ENCODE peak calls at places on chromosome 9, in nine cellular contexts. B is GM04504, H is NCI-H1092 treated with DMSO at 0.1 percent for 48 hours, E is GM03348, O is aorta, U is foreskin fibroblast, D is fibroblast of pulmonary artery, Z is NCI-H1930, V is neural crest cell. N is an unnamed sample.

GRCh38 chr9:2354216-2354615 is 267.4 kb upstream of the VLDLR start:
- DNase-seq in H (no peak), U (no peak), V (no peak), E (no peak), D (no peak), B (no peak), Z (no peak), O (no peak), N (no peak)

GRCh38 chr9:87475463-87475862 is 22.2 kb upstream of the DAPK1 start:
- DNase-seq in U (no peak), B (no peak), O (no peak), D (no peak), Z (no peak), E (no peak), V (no peak), H (no peak), N (no peak)

GRCh38 chr9:127815512-127816361 is 13.1 kb downstream of the FPGS start:
- DNase-seq in U (no peak), D (no peak), O (no peak), B (no peak), H (no peak), E (no peak), V (no peak), Z (no peak), N (no peak)

GRCh38 chr9:111405701-111406100 is 75.7 kb upstream of the OR2K2 start:
- DNase-seq in H (no peak), O (no peak), B (no peak), D (no peak), U (no peak), Z (no peak), E (no peak), V (no peak), N (no peak)

GRCh38 chr9:77166193-77166592 is 11.1 kb upstream of the VPS13A start:
- DNase-seq in U (no peak), V (no peak), D (no peak), E (no peak), B (no peak), Z (no peak), O (no peak), H (peak), N (no peak)

GRCh38 chr9:127822108-127822507 is 19.4 kb downstream of the FPGS start:
- DNase-seq in U (no peak), D (no peak), E (no peak), B (no peak), H (no peak), V (no peak), Z (no peak), O (no peak), N (no peak)

GRCh38 chr9:124749284-124749683 is 21.8 kb downstream of the NR6A1 start:
- DNase-seq in U (no peak), B (no peak), V (no peak), D (no peak), Z (no peak), E (no peak), O (no peak), H (no peak), N (no peak)

GRCh38 chr9:23194281-23194680 is 631.8 kb downstream of the ELAVL2 start:
- DNase-seq in H (no peak), Z (no peak), V (no peak), D (no peak), O (no peak), B (no peak), U (no peak), E (no peak), N (no peak)

GRCh38 chr9:76400534-76401096 is 6.4 kb upstream of the RFK start:
- DNase-seq in E (no peak), U (no peak), D (no peak), V (no peak), O (no peak), H (no peak), Z (no peak), B (no peak), N (peak)

GRCh38 chr9:97413462-97413861 is 1.6 kb downstream of the TDRD7 start:
- DNase-seq in H (no peak), U (no peak), O (no peak), V (no peak), D (no peak), B (no peak), Z (no peak), E (no peak), N (no peak)

GRCh38 chr9:97386733-97387503 is 25.0 kb upstream of the TDRD7 start:
- DNase-seq in O (peak), Z (peak), V (peak), D (peak), E (peak), H (peak), U (peak), B (peak), N (peak)

GRCh38 chr9:127838375-127839078 is 15.9 kb downstream of the ENG start:
- DNase-seq in Z (no peak), E (peak), D (peak), B (peak), V (peak), H (no peak), O (peak), U (peak), N (peak)

GRCh38 chr9:14066032-14066431 is 247.9 kb downstream of the NFIB start:
- DNase-seq in D (no peak), E (no peak), Z (no peak), O (no peak), H (no peak), V (no peak), U (no peak), B (no peak), N (no peak)

GRCh38 chr9:108618906-108619550 is 236.8 kb downstream of the ACTL7B start:
- DNase-seq in O (no peak), Z (no peak), B (no peak), H (no peak), U (no peak), D (no peak), V (no peak), E (no peak), N (no peak)

GRCh38 chr9:9963861-9964260 is 648.9 kb downstream of the PTPRD start:
- DNase-seq in V (no peak), Z (no peak), D (no peak), U (no peak), B (no peak), E (no peak), O (no peak), H (no peak), N (no peak)

GRCh38 chr9:101418518-101419111 is 17.0 kb downstream of the ALDOB start:
- DNase-seq in H (no peak), U (peak), D (peak), V (no peak), O (no peak), Z (no peak), E (no peak), B (no peak), N (peak)

GRCh38 chr9:119368681-119369581 is at the start of gene BRINP1:
- DNase-seq in O (peak), Z (peak), U (no peak), B (no peak), V (peak), H (peak), D (peak), E (peak), N (peak)

GRCh38 chr9:17587113-17587512 is 8.2 kb downstream of the SH3GL2 start:
- DNase-seq in U (no peak), E (no peak), D (no peak), B (no peak), V (no peak), O (no peak), Z (no peak), H (no peak), N (no peak)

GRCh38 chr9:36264896-36265295 is 6.6 kb upstream of the GNE start:
- DNase-seq in U (no peak), B (no peak), H (no peak), V (no peak), Z (no peak), E (no peak), O (no peak), D (no peak), N (no peak)

GRCh38 chr9:125240649-125240999 is 519 bp downstream of the HSPA5 start:
- DNase-seq in D (peak), B (no peak), O (no peak), V (no peak), U (no peak), H (no peak), E (peak), Z (peak), N (no peak)

GRCh38 chr9:125233678-125234077 is 7.5 kb downstream of the HSPA5 start:
- DNase-seq in B (peak), E (peak), U (peak), Z (no peak), O (no peak), H (no peak), D (peak), V (no peak), N (peak)

GRCh38 chr9:33154368-33154767 is 12.8 kb downstream of the B4GALT1 start:
- DNase-seq in O (no peak), D (no peak), V (no peak), B (no peak), Z (no peak), H (no peak), U (no peak), E (no peak), N (no peak)

GRCh38 chr9:127199001-127199791 is 65.4 kb upstream of the GARNL3 start:
- DNase-seq in E (peak), U (peak), D (peak), V (peak), B (no peak), H (peak), O (peak), Z (peak), N (peak)

GRCh38 chr9:110919055-110919445 is 119.2 kb downstream of the LPAR1 start:
- DNase-seq in B (no peak), D (no peak), E (no peak), U (no peak), O (no peak), Z (no peak), V (no peak), H (no peak), N (no peak)

GRCh38 chr9:136331556-136332481 is 4.5 kb downstream of the GPSM1 start:
- DNase-seq in E (no peak), H (no peak), B (no peak), Z (no peak), O (no peak), D (no peak), U (no peak), V (no peak), N (no peak)

GRCh38 chr9:93129286-93129685 is 4.8 kb downstream of the NINJ1 start:
- DNase-seq in V (no peak), H (no peak), D (no peak), U (no peak), B (no peak), Z (no peak), O (peak), E (no peak), N (no peak)

GRCh38 chr9:113446323-113446740 is 17.2 kb upstream of the RGS3 start:
- DNase-seq in U (peak), H (peak), B (no peak), V (no peak), O (no peak), Z (peak), E (peak), D (peak), N (peak)

GRCh38 chr9:113579270-113580040 is 115.9 kb downstream of the RGS3 start:
- DNase-seq in E (peak), V (no peak), Z (no peak), D (no peak), O (no peak), H (no peak), B (no peak), U (no peak), N (peak)

GRCh38 chr9:33225319-33226152 is 14.4 kb upstream of the SPINK4 start:
- DNase-seq in E (peak), B (peak), U (peak), O (no peak), Z (peak), H (peak), D (peak), V (peak), N (peak)

GRCh38 chr9:110994771-110995241 is 43.5 kb downstream of the LPAR1 start:
- DNase-seq in D (no peak), U (peak), Z (no peak), O (no peak), H (no peak), V (no peak), B (peak), E (no peak), N (no peak)

GRCh38 chr9:35904966-35905781 is 828 bp upstream of the HRCT1 start:
- DNase-seq in D (no peak), E (peak), B (no peak), U (peak), H (no peak), Z (no peak), O (no peak), V (no peak), N (no peak)

GRCh38 chr9:73038613-73039012 is 85.8 kb upstream of the ALDH1A1 start:
- DNase-seq in B (no peak), H (no peak), U (peak), D (peak), V (peak), Z (no peak), O (peak), E (peak), N (no peak)

GRCh38 chr9:76773051-76773450 is 8.8 kb downstream of the PCA3 start:
- DNase-seq in D (peak), E (no peak), V (no peak), H (no peak), U (no peak), O (no peak), Z (no peak), B (no peak), N (peak)

GRCh38 chr9:114504341-114505186 is 709 bp downstream of the WHRN start:
- DNase-seq in U (peak), Z (no peak), D (peak), V (peak), H (peak), E (peak), O (peak), B (no peak), N (peak)

GRCh38 chr9:35650341-35651158 is at the start of gene SIT1:
- DNase-seq in O (no peak), H (no peak), B (no peak), E (no peak), V (no peak), U (no peak), Z (no peak), D (no peak), N (no peak)

GRCh38 chr9:6109986-6110385 is 94.6 kb upstream of the RANBP6 start:
- DNase-seq in B (no peak), E (no peak), U (no peak), O (no peak), V (no peak), H (no peak), D (no peak), Z (no peak), N (no peak)

GRCh38 chr9:36396985-36397384 is 3.1 kb downstream of the RNF38 start:
- DNase-seq in B (no peak), D (peak), O (no peak), Z (no peak), V (no peak), U (peak), H (no peak), E (no peak), N (no peak)

GRCh38 chr9:93009337-93010015 is 49.0 kb upstream of the SUSD3 start:
- DNase-seq in D (no peak), E (no peak), O (no peak), U (no peak), Z (no peak), H (peak), V (no peak), B (no peak), N (no peak)

GRCh38 chr9:6644346-6645152 is 980 bp downstream of the GLDC start:
- DNase-seq in E (no peak), Z (no peak), U (no peak), O (no peak), D (no peak), B (no peak), H (no peak), V (no peak), N (no peak)

GRCh38 chr9:137445930-137446431 is 4.8 kb upstream of the ENTPD8 start:
- DNase-seq in U (no peak), V (no peak), D (no peak), Z (no peak), O (peak), H (no peak), B (no peak), E (no peak), N (no peak)

N was measured in kidney glomerular epithelial cell.